ENCODE peak calls at places on chromosomes 5 and 9, in six cellular contexts. D, V, M, Q, B and H are unnamed samples.
A peak's percentile ranks its signal among the peaks of the same experiment; 100 is the strongest.

GRCh38 chr9:133260334-133261102 is 14.5 kb downstream of the ABO start:
- DNase-seq in V (no peak), B (no peak), D (no peak), Q (no peak), M (no peak), H (no peak)

GRCh38 chr9:94761506-94761905 is 35.0 kb downstream of the AOPEP start:
- DNase-seq in V (no peak), B (peak; percentile 18), M (no peak), D (no peak), Q (no peak), H (no peak)

GRCh38 chr5:111703662-111704061 is 53.3 kb downstream of the NREP start:
- DNase-seq in M (no peak), Q (no peak), V (no peak), D (no peak), B (no peak), H (no peak)

GRCh38 chr5:157312492-157312891 is 46.6 kb downstream of the CYFIP2 start:
- DNase-seq in V (peak; percentile 59), M (peak; percentile 82), B (peak; percentile 55), D (peak; percentile 65), Q (peak; percentile 67), H (peak; percentile 62)

GRCh38 chr5:77645158-77645994 is 6.9 kb upstream of the OTP start:
- DNase-seq in B (no peak), M (peak; percentile 93), V (peak; percentile 73), D (peak; percentile 72), Q (peak; percentile 29), H (peak; percentile 13)

GRCh38 chr9:19229725-19230355 is 653 bp upstream of the DENND4C start:
- DNase-seq in B (peak; percentile 72), V (peak; percentile 70), Q (peak; percentile 36), D (peak; percentile 87), M (peak; percentile 64), H (peak; percentile 51)

GRCh38 chr9:83584995-83585394 is 37.9 kb upstream of the IDNK start:
- DNase-seq in B (no peak), V (no peak), Q (no peak), M (no peak), D (peak; percentile 55), H (no peak)

GRCh38 chr5:16160706-16161105 is 18.9 kb downstream of the MARCHF11 start:
- DNase-seq in V (peak; percentile 72), D (peak; percentile 89), B (peak; percentile 47), Q (peak; percentile 12), M (no peak), H (peak; percentile 60)

GRCh38 chr5:59607126-59607807 is 286.3 kb downstream of the PDE4D start:
- DNase-seq in Q (no peak), M (no peak), V (no peak), B (peak; percentile 36), D (peak; percentile 16), H (no peak)

GRCh38 chr9:5608298-5609254 is 20.3 kb upstream of the RIC1 start:
- DNase-seq in Q (no peak), V (peak; percentile 16), D (no peak), M (no peak), B (peak; percentile 67), H (peak; percentile 49)

GRCh38 chr9:101270325-101270701 is 114.5 kb downstream of the BAAT start:
- DNase-seq in D (peak; percentile 27), V (no peak), B (no peak), Q (no peak), M (no peak), H (no peak)

GRCh38 chr5:89203611-89204010 is 320.6 kb upstream of the MEF2C start:
- DNase-seq in V (no peak), Q (no peak), M (no peak), B (no peak), D (no peak), H (no peak)

GRCh38 chr5:89204766-89205165 is 321.8 kb upstream of the MEF2C start:
- DNase-seq in Q (no peak), M (no peak), B (no peak), D (no peak), V (no peak), H (no peak)

GRCh38 chr5:89199306-89199705 is 316.3 kb upstream of the MEF2C start:
- DNase-seq in M (no peak), D (no peak), B (no peak), V (no peak), Q (no peak), H (no peak)

GRCh38 chr5:89200899-89201298 is 317.9 kb upstream of the MEF2C start:
- DNase-seq in Q (no peak), D (no peak), B (no peak), M (no peak), V (no peak), H (no peak)
- TF ChIP-seq POLR2AphosphoS5 in Q (no peak), D (no peak), B (no peak), M (no peak), V (no peak), H (no peak)

GRCh38 chr5:158433634-158434033 is 574.7 kb upstream of the CLINT1 start:
- DNase-seq in B (no peak), M (no peak), D (no peak), Q (no peak), V (no peak), H (no peak)

GRCh38 chr5:158429564-158429963 is 570.6 kb upstream of the CLINT1 start:
- DNase-seq in D (no peak), V (no peak), M (no peak), B (no peak), Q (no peak), H (no peak)

GRCh38 chr5:158434749-158435148 is 575.8 kb upstream of the CLINT1 start:
- DNase-seq in D (no peak), B (no peak), V (no peak), Q (no peak), M (no peak), H (no peak)

GRCh38 chr5:158431369-158432029 is 572.6 kb upstream of the CLINT1 start:
- DNase-seq in Q (no peak), V (no peak), B (no peak), D (no peak), M (no peak), H (no peak)

GRCh38 chr5:158430166-158430828 is 571.4 kb upstream of the CLINT1 start:
- DNase-seq in M (no peak), Q (no peak), V (no peak), B (no peak), D (no peak), H (no peak)
- H2AFZ ChIP-seq in M (no peak overlapping the region), Q (no peak overlapping the region), V (no peak overlapping the region), B (no peak overlapping the region), D (no peak overlapping the region), H (no peak overlapping the region)

GRCh38 chr9:16010221-16010620 is 457.4 kb downstream of the CCDC171 start:
- DNase-seq in V (no peak), B (no peak), D (no peak), M (no peak), Q (no peak), H (no peak)
- TF ChIP-seq POLR2AphosphoS5 in V (no peak), B (no peak), D (no peak), M (no peak), Q (no peak), H (no peak)

GRCh38 chr5:73447234-73448071 is 1.1 kb downstream of the FOXD1 start:
- DNase-seq in D (peak; percentile 66), M (peak; percentile 77), B (peak; percentile 41), Q (no peak), V (peak; percentile 54), H (no peak)

GRCh38 chr5:73450041-73450598 is 1.5 kb upstream of the FOXD1 start:
- DNase-seq in M (no peak), B (peak; percentile 28), D (no peak), Q (no peak), V (no peak), H (no peak)

GRCh38 chr5:73448072-73448432 is 525 bp downstream of the FOXD1 start:
- DNase-seq in B (no peak), M (peak; percentile 57), D (peak; percentile 51), V (peak; percentile 44), Q (no peak), H (no peak)

GRCh38 chr5:73446631-73447233 is 1.8 kb downstream of the FOXD1 start:
- DNase-seq in V (peak; percentile 25), M (no peak), D (peak; percentile 52), B (no peak), Q (no peak), H (no peak)

GRCh38 chr5:73448451-73449136 is at the start of gene FOXD1:
- DNase-seq in V (peak; percentile 78), M (peak; percentile 80), Q (peak; percentile 92), D (peak; percentile 91), B (peak; percentile 66), H (peak; percentile 32)
- H2AFZ ChIP-seq in V (peak within 1 kb of the TSS; percentile 92), M (peak within 1 kb of the TSS; percentile 77), Q (peak within 1 kb of the TSS; percentile 3), D (peak within 1 kb of the TSS; percentile 84), B (peak within 1 kb of the TSS; percentile 70), H (no peak within 1 kb of the TSS)